ENCODE peak calls at places on chromosomes 13 and 19, in six cellular contexts. Y is heart left ventricle, P is thoracic aorta, V is fibroblast of lung, M is right lobe of liver, U is left lung. S is an unnamed sample.

GRCh38 chr13:31105856-31106255 is 55.8 kb downstream of the HSPH1 start:
- DNase-seq in V (no peak), U (no peak), Y (no peak), M (no peak), P (no peak), S (no peak)

GRCh38 chr19:5094768-5095567 is 126.1 kb downstream of the KDM4B start:
- DNase-seq in V (no peak), U (no peak), M (no peak), P (no peak), Y (no peak), S (no peak)

GRCh38 chr19:56838930-56839664 is 1.4 kb downstream of the PEG3 start:
- DNase-seq in M (peak; percentile 97), Y (peak; percentile 95), V (peak; percentile 22), U (peak; percentile 92), P (peak; percentile 99), S (peak; percentile 59)

GRCh38 chr19:40989453-40989852 is 1.6 kb upstream of the CYP2B6 start:
- DNase-seq in V (no peak), Y (no peak), M (peak; percentile 85), P (no peak), U (no peak), S (no peak)

GRCh38 chr13:44140146-44140545 is 233.5 kb upstream of the SERP2 start:
- DNase-seq in Y (no peak), P (no peak), M (no peak), V (no peak), U (no peak), S (no peak)

GRCh38 chr19:45578861-45579260 is 5.7 kb downstream of the OPA3 start:
- DNase-seq in U (no peak), M (no peak), V (no peak), P (no peak), Y (no peak), S (no peak)

GRCh38 chr19:2716722-2717637 is 4.2 kb downstream of the DIRAS1 start:
- DNase-seq in P (no peak), V (no peak), Y (no peak), U (no peak), M (no peak), S (no peak)

GRCh38 chr19:40398417-40399056 is 8.6 kb upstream of the HIPK4 start:
- DNase-seq in Y (no peak), M (no peak), V (peak; percentile 55), P (no peak), U (peak; percentile 83), S (peak; percentile 54)

GRCh38 chr13:99265162-99265822 is 7.1 kb upstream of the GPR18 start:
- DNase-seq in V (no peak), Y (no peak), M (no peak), P (no peak), U (no peak), S (no peak)

GRCh38 chr19:10517361-10517759 is at the start of gene S1PR5:
- DNase-seq in V (no peak), U (peak; percentile 80), Y (peak; percentile 44), P (no peak), M (no peak), S (no peak)

GRCh38 chr13:51781246-51782022 is 22.5 kb downstream of the DHRS12 start:
- DNase-seq in V (peak; percentile 31), P (no peak), Y (no peak), U (no peak), M (no peak), S (no peak)

GRCh38 chr13:109096101-109096500 is 466.7 kb downstream of the MYO16 start:
- DNase-seq in U (no peak), Y (no peak), M (no peak), P (no peak), V (no peak), S (no peak)

GRCh38 chr13:112174476-112175110 is 107.6 kb downstream of the SOX1 start:
- DNase-seq in M (no peak), V (no peak), P (no peak), U (no peak), Y (no peak), S (no peak)

GRCh38 chr19:17419154-17419490 is 725 bp upstream of the MVB12A start:
- DNase-seq in P (no peak), U (no peak), V (no peak), M (no peak), Y (no peak), S (no peak)

GRCh38 chr19:49793561-49793840 is 19.6 kb downstream of the FUZ start:
- DNase-seq in V (no peak), U (no peak), M (no peak), P (no peak), Y (no peak), S (no peak)

GRCh38 chr13:50989476-50989875 is 79.9 kb downstream of the RNASEH2B start:
- DNase-seq in U (no peak), P (no peak), V (peak; percentile 13), Y (no peak), M (no peak), S (no peak)

GRCh38 chr13:58452123-58452623 is 820.6 kb downstream of the PCDH17 start:
- DNase-seq in P (no peak), V (peak; percentile 66), Y (no peak), M (no peak), U (no peak), S (no peak)

GRCh38 chr19:55297267-55297666 is 13.5 kb downstream of the BRSK1 start:
- DNase-seq in P (no peak), Y (no peak), M (no peak), V (no peak), U (no peak), S (no peak)

GRCh38 chr13:101621099-101621498 is 168.6 kb downstream of the ITGBL1 start:
- DNase-seq in Y (no peak), P (no peak), V (no peak), U (no peak), M (no peak), S (no peak)

GRCh38 chr19:50461066-50461875 is 15.0 kb upstream of the EMC10 start:
- DNase-seq in V (peak; percentile 49), U (peak; percentile 75), P (no peak), M (peak; percentile 59), Y (no peak), S (peak; percentile 36)

GRCh38 chr19:2602391-2603181 is 99.9 kb downstream of the GNG7 start:
- DNase-seq in M (peak; percentile 92), P (peak; percentile 76), V (peak; percentile 97), Y (peak; percentile 82), U (no peak), S (no peak)

GRCh38 chr19:5718579-5719273 is 1.2 kb downstream of the LONP1 start:
- DNase-seq in P (no peak), U (no peak), M (no peak), Y (no peak), V (peak; percentile 86), S (no peak)

GRCh38 chr19:3057275-3057714 is 5.0 kb downstream of the TLE5 start:
- DNase-seq in P (peak; percentile 51), Y (peak; percentile 89), U (peak; percentile 90), M (peak; percentile 94), V (peak; percentile 74), S (no peak)

GRCh38 chr19:57465680-57466381 is 8.9 kb upstream of the VN1R1 start:
- DNase-seq in Y (no peak), P (no peak), U (no peak), V (no peak), M (no peak), S (no peak)

GRCh38 chr19:4556574-4557185 is 2.8 kb downstream of the SEMA6B start:
- DNase-seq in P (no peak), M (no peak), Y (no peak), V (no peak), U (no peak), S (no peak)

GRCh38 chr13:59442946-59443345 is 720.8 kb downstream of the DIAPH3 start:
- DNase-seq in V (no peak), U (no peak), M (no peak), P (no peak), Y (no peak), S (no peak)

GRCh38 chr19:58561373-58562125 is 3.1 kb upstream of the UBE2M start:
- DNase-seq in V (no peak), P (no peak), U (no peak), M (no peak), Y (no peak), S (no peak)

GRCh38 chr13:76697277-76697676 is 188.9 kb downstream of the KCTD12 start:
- DNase-seq in P (no peak), U (no peak), Y (no peak), V (no peak), M (no peak), S (no peak)

GRCh38 chr19:6238643-6239281 is 41.0 kb downstream of the MLLT1 start:
- DNase-seq in U (peak; percentile 70), V (peak; percentile 77), Y (peak; percentile 60), M (no peak), P (no peak), S (no peak)

GRCh38 chr13:113833111-113833830 is 30.6 kb downstream of the GAS6 start:
- DNase-seq in U (peak; percentile 74), Y (no peak), V (no peak), M (no peak), P (no peak), S (no peak)

DNA sequence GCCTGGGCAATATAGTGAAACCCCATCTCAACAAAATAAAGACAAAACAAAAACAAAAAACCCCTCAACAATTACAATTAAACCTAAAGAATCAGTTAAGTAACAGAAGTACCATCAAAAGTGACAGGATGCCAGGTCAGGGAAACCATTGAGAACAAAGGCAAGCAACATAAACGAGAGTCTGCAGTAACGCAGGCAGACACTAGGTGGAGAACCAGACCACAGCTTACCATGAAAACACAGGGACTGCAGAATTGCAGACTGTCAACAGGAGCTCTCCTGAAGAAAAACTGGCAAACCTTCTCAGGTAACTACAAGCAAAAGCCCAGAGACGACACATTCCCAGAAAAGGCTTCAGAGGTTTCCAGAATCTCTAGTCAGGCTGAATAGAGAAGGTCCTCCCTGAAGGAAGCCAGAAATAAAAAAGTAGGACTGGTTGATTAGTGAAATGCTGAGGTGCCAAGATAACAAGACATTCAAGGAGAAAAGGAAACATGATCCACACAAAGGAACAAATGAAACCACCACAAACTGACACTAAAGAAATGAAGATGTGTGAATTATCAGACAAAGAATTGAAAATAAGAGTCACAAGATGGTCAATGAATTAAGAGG is 2.2 kb upstream of the ZNF665 start:
- DNase-seq in M (peak; percentile 66), U (no peak), V (peak; percentile 74), Y (peak; percentile 75), P (peak; percentile 28), S (peak; percentile 65)
- H3K9me3 ChIP-seq in M (no peaks in the 10 kb centered on the region), U (no peaks in the 10 kb centered on the region), V (no peaks in the 10 kb centered on the region), Y (peaks cover 27% of the 10 kb centered on the region), P (peaks cover 4% of the 10 kb centered on the region), S (peaks cover 13% of the 10 kb centered on the region)

GRCh38 chr13:41054212-41054877 is 7.0 kb upstream of the WBP4 start:
- DNase-seq in Y (no peak), M (no peak), U (no peak), V (peak; percentile 66), P (no peak), S (no peak)
- TF ChIP-seq CTCF in Y (peak; percentile 63), M (peak; percentile 58), U (peak; percentile 28), V (peak; percentile 47), P (peak; percentile 50), S (peak; percentile 66)

GRCh38 chr19:53577968-53578367 is 40.0 kb downstream of the ZNF331 start:
- DNase-seq in Y (no peak), M (no peak), U (peak; percentile 32), P (no peak), V (no peak), S (no peak)
- H3K9me3 ChIP-seq in Y (peaks cover 42% of the 10 kb centered on the region), M (peaks cover 15% of the 10 kb centered on the region), U (no peaks in the 10 kb centered on the region), P (peaks cover 47% of the 10 kb centered on the region), V (peaks cover 7% of the 10 kb centered on the region), S (peaks cover 46% of the 10 kb centered on the region)

DNA sequence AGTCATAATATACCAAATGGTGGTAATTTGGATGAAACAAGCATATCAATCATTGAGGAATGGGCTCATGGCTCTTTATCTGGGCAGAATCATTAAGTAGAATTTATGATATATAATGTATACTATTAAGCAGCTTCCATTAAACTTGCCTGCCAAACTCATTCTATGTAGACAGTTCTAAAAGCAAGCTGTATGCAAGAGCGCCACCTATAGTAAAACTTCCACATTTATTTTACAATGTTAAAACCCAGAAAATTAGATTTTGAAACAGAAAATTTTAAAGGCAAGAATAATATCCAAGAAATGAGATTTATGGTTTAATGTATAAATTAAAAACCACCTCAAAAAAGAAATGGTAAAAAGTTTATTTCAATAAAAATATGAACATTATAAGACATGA is 161.5 kb downstream of the MZT1 start:
- DNase-seq in V (no peak), P (no peak), M (no peak), Y (no peak), U (no peak), S (no peak)
- TF ChIP-seq CTCF in V (peak; percentile 64), P (peak; percentile 31), M (peak; percentile 68), Y (peak; percentile 58), U (peak; percentile 22), S (no peak)

S was measured in CD8-positive, alpha-beta T cell.